ENCODE peak calls at places on chromosomes 5 and 9, in eight cellular contexts. U is hypothalamus; O is A549; X is left ventricle myocardium inferior; B is NCI-H1105; Q is HTR-8/SVneo; J is Panc1; I is activated naive CD8-positive, alpha-beta T cell treated with anti-CD3 and anti-CD28 coated beads, Interleukin-2, amount 50 U/mL, for 24 hours. S is an unnamed sample.

GRCh38 chr9:110048473-110048975 is 159.4 kb downstream of the C9orf152 start:
- DNase-seq in I (peak; percentile 80), Q (peak; percentile 79), B (peak; percentile 60), J (no peak), U (peak; percentile 54), X (peak; percentile 84), O (peak; percentile 55), S (peak; percentile 63)

GRCh38 chr5:171953860-171954701 is 52.4 kb downstream of the FBXW11 start:
- DNase-seq in X (no peak), I (no peak), B (no peak), J (peak; percentile 85), Q (no peak), O (no peak), U (no peak), S (no peak)

GRCh38 chr9:129834489-129835127 is 467 bp downstream of the C9orf78 start:
- DNase-seq in O (peak; percentile 20), J (no peak), U (no peak), I (peak; percentile 41), X (no peak), Q (peak; percentile 5), B (no peak), S (no peak)

GRCh38 chr5:138649316-138649720 is 74.1 kb upstream of the HSPA9 start:
- DNase-seq in U (no peak), O (no peak), B (no peak), X (no peak), Q (no peak), I (no peak), J (no peak), S (no peak)

GRCh38 chr9:95574866-95575553 is 58.2 kb upstream of the PTCH1 start:
- DNase-seq in U (no peak), J (no peak), I (no peak), B (no peak), Q (no peak), O (no peak), X (no peak), S (no peak)

GRCh38 chr9:127686461-127687393 is 20.1 kb upstream of the CFAP157 start:
- DNase-seq in X (no peak), Q (no peak), B (no peak), J (no peak), O (no peak), I (no peak), U (no peak), S (no peak)

GRCh38 chr9:131481441-131482342 is 21.0 kb upstream of the POMT1 start:
- DNase-seq in Q (no peak), U (no peak), J (no peak), O (no peak), B (no peak), X (no peak), I (no peak), S (no peak)

GRCh38 chr9:75148551-75148950 is 60.2 kb downstream of the OSTF1 start:
- DNase-seq in U (no peak), J (no peak), I (no peak), Q (peak; percentile 34), X (no peak), B (no peak), O (no peak), S (no peak)

GRCh38 chr9:105858877-105859276 is 164.5 kb downstream of the TMEM38B start:
- DNase-seq in X (no peak), I (no peak), J (no peak), Q (no peak), O (no peak), U (no peak), B (no peak), S (no peak)

GRCh38 chr9:5499889-5500398 is 10.4 kb upstream of the PDCD1LG2 start:
- DNase-seq in Q (no peak), B (peak; percentile 40), U (no peak), J (no peak), O (no peak), I (no peak), X (no peak), S (no peak)

GRCh38 chr9:105297442-105298097 is 53.1 kb downstream of the SLC44A1 start:
- DNase-seq in Q (no peak), X (no peak), O (no peak), J (no peak), U (no peak), B (no peak), I (no peak), S (no peak)

S was measured in LoVo.